ENCODE peak calls at places on chromosomes 3 and 15, in ten cellular contexts. H is sigmoid colon, J is pancreas, Y is neural crest cell, S is cardiac fibroblast, F is AG10803, Z is neural progenitor cell, G is osteocyte, I is tibial artery, X is ovary. V is an unnamed sample.

GRCh38 chr15:58135511-58136174 is 2.5 kb upstream of the AQP9 start:
- DNase-seq in H (no peak), J (no peak), Y (no peak), S (no peak), F (no peak), Z (no peak), G (no peak), I (no peak), X (no peak), V (no peak)

GRCh38 chr3:1082024-1082633 is 10.7 kb upstream of the CNTN6 start:
- DNase-seq in H (no peak), J (peak; percentile 47), Y (peak; percentile 41), S (peak; percentile 68), F (peak; percentile 39), Z (peak; percentile 77), G (no peak), I (peak; percentile 61), X (peak; percentile 6), V (no peak)

GRCh38 chr3:126181398-126181725 is 976 bp upstream of the ALDH1L1 start:
- DNase-seq in H (no peak), J (no peak), Y (no peak), S (no peak), F (no peak), Z (no peak), G (no peak), I (no peak), X (no peak), V (no peak)

GRCh38 chr3:188280627-188281026 is 126.7 kb downstream of the LPP start:
- DNase-seq in H (no peak), J (no peak), Y (no peak), S (no peak), F (no peak), Z (no peak), G (no peak), I (no peak), X (no peak), V (no peak)

GRCh38 chr3:13711911-13712650 is 163.2 kb downstream of the FBLN2 start:
- DNase-seq in H (peak; percentile 33), J (no peak), Y (no peak), S (no peak), F (no peak), Z (no peak), G (peak; percentile 70), I (peak; percentile 13), X (no peak), V (peak; percentile 13)

GRCh38 chr3:129536374-129536667 is 6.7 kb upstream of the H1-8 start:
- DNase-seq in H (no peak), J (no peak), Y (no peak), S (no peak), F (no peak), Z (no peak), G (no peak), I (no peak), X (no peak), V (no peak)

GRCh38 chr15:35624881-35625280 is 78.9 kb upstream of the DPH6 start:
- DNase-seq in H (peak; percentile 75), J (no peak), Y (no peak), S (peak; percentile 94), F (peak; percentile 91), Z (no peak), G (no peak), I (peak; percentile 88), X (no peak), V (no peak)

GRCh38 chr15:99105516-99106341 is 849 bp downstream of the SYNM start:
- DNase-seq in H (peak; percentile 79), J (peak; percentile 34), Y (peak; percentile 41), S (peak; percentile 62), F (peak; percentile 66), Z (peak; percentile 89), G (no peak), I (peak; percentile 79), X (peak; percentile 51), V (peak; percentile 88)

GRCh38 chr3:29486087-29486486 is 205.2 kb downstream of the RBMS3 start:
- DNase-seq in H (no peak), J (no peak), Y (no peak), S (peak; percentile 92), F (peak; percentile 88), Z (no peak), G (no peak), I (no peak), X (no peak), V (no peak)

GRCh38 chr15:27328616-27329015 is 357.6 kb downstream of the GABRG3 start:
- DNase-seq in H (no peak), J (no peak), Y (no peak), S (no peak), F (no peak), Z (no peak), G (no peak), I (no peak), X (no peak), V (no peak)

GRCh38 chr15:72836676-72837325 is 53.2 kb upstream of the ADPGK start:
- DNase-seq in H (no peak), J (no peak), Y (no peak), S (no peak), F (no peak), Z (no peak), G (no peak), I (no peak), X (no peak), V (no peak)

GRCh38 chr15:72838311-72838731 is 54.8 kb upstream of the ADPGK start:
- DNase-seq in H (no peak), J (no peak), Y (no peak), S (no peak), F (peak; percentile 61), Z (no peak), G (no peak), I (peak; percentile 72), X (peak; percentile 27), V (no peak)

GRCh38 chr15:72835289-72835890 is 51.8 kb upstream of the ADPGK start:
- DNase-seq in H (no peak), J (no peak), Y (no peak), S (peak; percentile 16), F (no peak), Z (peak; percentile 60), G (no peak), I (no peak), X (no peak), V (no peak)
- TF ChIP-seq CTCF in H (no peak), J (no peak), Y (peak; percentile 37), S (peak; percentile 33), F (peak; percentile 40), Z (peak; percentile 64), G (peak; percentile 27), I (no peak), X (no peak), V (peak; percentile 64)

GRCh38 chr3:34650131-34650530 is 851.7 kb downstream of the PDCD6IP start:
- DNase-seq in H (no peak), J (no peak), Y (no peak), S (no peak), F (no peak), Z (no peak), G (no peak), I (no peak), X (no peak), V (no peak)
- TF ChIP-seq CTCF in H (no peak), J (no peak), Y (no peak), S (no peak), F (no peak), Z (no peak), G (no peak), I (no peak), X (no peak), V (no peak)

DNA sequence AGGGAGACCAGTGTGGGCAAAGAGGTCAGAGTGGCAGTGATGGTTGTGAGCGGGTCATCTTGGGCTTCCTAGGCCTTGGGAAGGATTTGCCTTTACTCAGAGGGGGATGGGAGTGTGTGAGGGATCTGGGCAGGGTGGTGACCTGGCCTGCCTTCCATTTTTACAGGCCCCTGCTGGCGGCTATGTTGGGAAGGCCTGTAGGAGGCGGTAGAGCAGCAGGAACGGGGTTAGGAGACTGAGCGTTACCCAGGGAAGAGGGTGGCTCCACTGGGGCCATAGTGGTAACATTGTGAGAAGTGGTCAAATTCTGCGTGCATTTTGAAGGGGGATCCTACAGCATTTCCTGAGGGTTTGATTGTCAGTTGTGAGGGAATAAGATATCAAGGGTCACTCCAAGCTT is 307.3 kb upstream of the CTDSPL start:
- DNase-seq in H (no peak), J (no peak), Y (no peak), S (no peak), F (no peak), Z (peak; percentile 41), G (no peak), I (no peak), X (no peak), V (no peak)
- TF ChIP-seq CTCF in H (no peak), J (no peak), Y (no peak), S (peak; percentile 6), F (no peak), Z (peak; percentile 51), G (no peak), I (no peak), X (no peak), V (no peak)

GRCh38 chr15:101028321-101028720 is 109.2 kb downstream of the LRRK1 start:
- DNase-seq in H (no peak), J (peak; percentile 6), Y (no peak), S (no peak), F (no peak), Z (no peak), G (no peak), I (no peak), X (no peak), V (peak; percentile 10)

GRCh38 chr15:101027273-101027901 is 108.2 kb downstream of the LRRK1 start:
- DNase-seq in H (peak; percentile 56), J (peak; percentile 14), Y (no peak), S (no peak), F (no peak), Z (no peak), G (peak; percentile 84), I (peak; percentile 61), X (peak; percentile 40), V (peak; percentile 89)

GRCh38 chr15:101029971-101030661 is 111.0 kb downstream of the LRRK1 start:
- DNase-seq in H (peak; percentile 56), J (peak; percentile 3), Y (peak; percentile 0), S (no peak), F (no peak), Z (no peak), G (no peak), I (peak; percentile 61), X (no peak), V (peak; percentile 44)

GRCh38 chr15:101027920-101028319 is 108.8 kb downstream of the LRRK1 start:
- DNase-seq in H (peak; percentile 25), J (no peak), Y (no peak), S (no peak), F (no peak), Z (no peak), G (peak; percentile 56), I (peak; percentile 46), X (no peak), V (peak; percentile 27)

GRCh38 chr15:101028772-101029438 is 109.7 kb downstream of the LRRK1 start:
- DNase-seq in H (peak; percentile 48), J (peak; percentile 10), Y (no peak), S (no peak), F (no peak), Z (no peak), G (peak; percentile 72), I (peak; percentile 32), X (no peak), V (peak; percentile 74)
- TF ChIP-seq CTCF in H (no peak), J (no peak), Y (no peak), S (peak; percentile 2), F (no peak), Z (peak; percentile 26), G (no peak), I (no peak), X (no peak), V (no peak)

DNA sequence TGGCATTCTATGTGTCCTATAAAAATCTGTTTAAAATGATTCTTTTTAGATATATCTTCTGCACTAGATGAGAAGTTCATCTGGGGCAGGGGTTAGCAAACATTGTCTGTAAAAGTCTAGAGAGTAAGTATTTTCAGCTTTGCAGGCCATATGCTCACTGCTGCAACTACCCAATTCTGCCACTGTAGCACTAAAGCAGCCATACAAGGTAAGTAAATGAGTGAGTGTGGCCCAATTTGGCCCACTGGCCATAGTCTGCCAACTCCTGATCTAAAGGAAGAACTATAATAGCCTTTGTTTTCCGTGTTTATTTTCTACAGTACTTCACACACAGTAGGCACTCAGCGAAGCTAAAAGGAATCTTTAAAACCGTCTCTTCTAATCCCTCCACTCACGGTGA is 42.3 kb downstream of the DLG1 start:
- DNase-seq in H (no peak), J (no peak), Y (no peak), S (no peak), F (no peak), Z (peak; percentile 41), G (no peak), I (no peak), X (no peak), V (no peak)
- TF ChIP-seq CTCF in H (peak; percentile 12), J (no peak), Y (no peak), S (no peak), F (no peak), Z (no peak), G (no peak), I (no peak), X (no peak), V (no peak)